ENCODE peak calls at places on chromosomes 3 and 15, in five cellular contexts. V is A549, Y is IMR-90, E is SK-N-SH, N is K562. F is an unnamed sample.

GRCh38 chr15:29099131-29099880 is 170.3 kb downstream of the NSMCE3 start:
- DNase-seq in V (no peak), Y (no peak), E (no peak), N (no peak), F (no peak)

GRCh38 chr15:46441294-46442062 is 806.6 kb downstream of the SQOR start:
- DNase-seq in Y (no peak), V (no peak), E (no peak), N (no peak), F (no peak)

GRCh38 chr3:184574552-184575430 is 13.2 kb downstream of the EPHB3 start:
- DNase-seq in Y (no peak), E (peak), V (no peak), N (no peak), F (peak)

GRCh38 chr15:98942966-98943584 is 64.5 kb downstream of the PGPEP1L start:
- DNase-seq in E (no peak), V (no peak), Y (no peak), N (no peak), F (no peak)

GRCh38 chr3:174438501-174439156 is 420.5 kb upstream of the NAALADL2 start:
- DNase-seq in Y (no peak), E (no peak), N (no peak), V (no peak), F (no peak)

GRCh38 chr15:98292442-98293240 is 332.1 kb downstream of the ARRDC4 start:
- DNase-seq in Y (no peak), V (peak), E (peak), N (peak), F (peak)

GRCh38 chr3:155024006-155024638 is 56.0 kb upstream of the MME start:
- DNase-seq in V (no peak), E (no peak), Y (no peak), N (no peak), F (no peak)

GRCh38 chr3:100928638-100929428 is 64.4 kb downstream of the ABI3BP start:
- DNase-seq in N (no peak), E (no peak), V (peak), Y (peak), F (no peak)

GRCh38 chr15:70142322-70143191 is 44.8 kb upstream of the TLE3 start:
- DNase-seq in V (peak), N (no peak), E (no peak), Y (peak), F (no peak)

GRCh38 chr3:159904911-159905310 is 83.7 kb upstream of the IL12A start:
- DNase-seq in V (no peak), E (no peak), N (no peak), Y (peak), F (no peak)

GRCh38 chr3:166484470-166484869 is 647.2 kb upstream of the BCHE start:
- DNase-seq in V (no peak), N (no peak), E (no peak), Y (no peak), F (no peak)

GRCh38 chr3:62193586-62194345 is 179.6 kb downstream of the FEZF2 start:
- DNase-seq in E (no peak), V (no peak), Y (no peak), N (no peak), F (no peak)

GRCh38 chr3:123333401-123333800 is 115.5 kb downstream of the ADCY5 start:
- DNase-seq in V (no peak), E (no peak), N (no peak), Y (no peak), F (no peak)

GRCh38 chr3:195450731-195451229 is 8.0 kb upstream of the ACAP2 start:
- DNase-seq in N (no peak), V (no peak), E (no peak), Y (peak), F (peak)

GRCh38 chr15:74653426-74654082 is 37.9 kb downstream of the CLK3 start:
- DNase-seq in Y (peak), V (no peak), E (peak), N (no peak), F (no peak)

GRCh38 chr3:66629431-66630368 is 128.9 kb upstream of the LRIG1 start:
- DNase-seq in V (no peak), Y (no peak), N (no peak), E (no peak), F (no peak)

GRCh38 chr3:50515565-50516047 is 12.2 kb upstream of the CACNA2D2 start:
- DNase-seq in V (no peak), E (peak), Y (no peak), N (no peak), F (peak)

GRCh38 chr15:68413363-68414255 is 18.4 kb downstream of the ITGA11 start:
- DNase-seq in V (no peak), Y (no peak), E (no peak), N (no peak), F (no peak)

GRCh38 chr15:73926191-73927002 is at the start of gene LOXL1:
- DNase-seq in N (peak), Y (peak), E (no peak), V (no peak), F (no peak)

GRCh38 chr15:76932090-76932966 is 779 bp downstream of the RCN2 start:
- DNase-seq in V (peak), Y (peak), N (no peak), E (no peak), F (no peak)

GRCh38 chr3:152385761-152386160 is 117.0 kb downstream of the MBNL1 start:
- DNase-seq in Y (peak), E (no peak), V (peak), N (no peak), F (no peak)

GRCh38 chr3:41448396-41448795 is 249.1 kb downstream of the CTNNB1 start:
- DNase-seq in E (no peak), Y (no peak), N (no peak), V (no peak), F (no peak)

GRCh38 chr3:134211797-134212196 is 38.9 kb downstream of the RYK start:
- DNase-seq in V (peak), N (peak), Y (peak), E (peak), F (no peak)

GRCh38 chr3:157116017-157116416 is 43.9 kb downstream of the CCNL1 start:
- DNase-seq in Y (no peak), N (no peak), E (no peak), V (no peak), F (no peak)

GRCh38 chr15:100919481-100920405 is 586 bp downstream of the LRRK1 start:
- DNase-seq in Y (peak), E (peak), N (no peak), V (peak), F (no peak)

GRCh38 chr3:147113293-147114045 is 292.9 kb downstream of the ZIC4 start:
- DNase-seq in Y (peak), E (no peak), N (no peak), V (no peak), F (no peak)

GRCh38 chr3:21705769-21706168 is 45.2 kb downstream of the ZNF385D start:
- DNase-seq in N (no peak), Y (peak), E (no peak), V (no peak), F (no peak)

GRCh38 chr3:62723171-62723570 is 152.0 kb downstream of the CADPS start:
- DNase-seq in N (no peak), Y (no peak), V (no peak), E (peak), F (no peak)

GRCh38 chr3:25045291-25045690 is 382.8 kb upstream of the RARB start:
- DNase-seq in V (no peak), Y (no peak), N (no peak), E (no peak), F (no peak)

GRCh38 chr15:72216079-72216478 is 14.9 kb downstream of the PKM start:
- DNase-seq in V (no peak), E (no peak), Y (no peak), N (no peak), F (no peak)

GRCh38 chr3:77411990-77412389 is 372.1 kb downstream of the ROBO2 start:
- DNase-seq in E (no peak), Y (no peak), V (no peak), N (no peak), F (no peak)

DNA sequence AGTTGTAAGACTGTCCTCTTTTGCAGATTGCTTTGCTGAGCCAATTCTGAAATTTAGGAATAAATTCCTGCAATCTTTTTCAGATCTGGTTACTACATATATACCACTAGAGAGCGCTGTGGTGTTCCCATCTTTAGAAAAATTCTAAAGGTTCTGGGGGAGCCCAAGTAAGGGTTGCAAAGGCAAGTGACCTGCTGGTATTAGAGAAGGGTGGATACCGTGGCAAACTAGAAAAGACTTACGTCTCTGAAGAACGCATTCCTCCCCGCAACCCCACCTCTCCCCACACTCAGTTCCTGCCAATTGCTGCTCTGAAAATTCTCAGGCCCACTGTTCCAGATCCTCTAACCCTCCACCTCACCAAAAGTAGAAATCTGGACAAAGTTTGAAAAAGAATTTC is 48.5 kb downstream of the EFHB start:
- DNase-seq in Y (peak), E (peak), N (peak), V (peak), F (no peak)
- TF ChIP-seq RFX5 in Y (no peak), E (no peak), N (no peak), V (no peak), F (no peak)

GRCh38 chr3:29140706-29141105 is 140.2 kb upstream of the RBMS3 start:
- DNase-seq in V (no peak), E (no peak), N (no peak), Y (peak), F (no peak)
- TF ChIP-seq RFX5 in V (no peak), E (no peak), N (no peak), Y (no peak), F (no peak)

GRCh38 chr15:92076536-92076935 is 223.0 kb downstream of the SLCO3A1 start:
- DNase-seq in E (no peak), N (no peak), V (no peak), Y (no peak), F (no peak)

GRCh38 chr15:92078270-92078669 is 224.8 kb downstream of the SLCO3A1 start:
- DNase-seq in E (no peak), N (no peak), Y (no peak), V (no peak), F (no peak)

GRCh38 chr15:92079047-92079446 is 225.5 kb downstream of the SLCO3A1 start:
- DNase-seq in Y (no peak), E (peak), V (peak), N (peak), F (peak)

GRCh38 chr15:92075764-92076163 is 222.3 kb downstream of the SLCO3A1 start:
- DNase-seq in E (no peak), N (no peak), Y (no peak), V (no peak), F (no peak)

GRCh38 chr15:92077353-92078080 is 224.0 kb downstream of the SLCO3A1 start:
- DNase-seq in Y (peak), E (peak), V (peak), N (peak), F (peak)
- TF ChIP-seq RFX5 in Y (no peak), E (no peak), V (no peak), N (no peak), F (no peak)

DNA sequence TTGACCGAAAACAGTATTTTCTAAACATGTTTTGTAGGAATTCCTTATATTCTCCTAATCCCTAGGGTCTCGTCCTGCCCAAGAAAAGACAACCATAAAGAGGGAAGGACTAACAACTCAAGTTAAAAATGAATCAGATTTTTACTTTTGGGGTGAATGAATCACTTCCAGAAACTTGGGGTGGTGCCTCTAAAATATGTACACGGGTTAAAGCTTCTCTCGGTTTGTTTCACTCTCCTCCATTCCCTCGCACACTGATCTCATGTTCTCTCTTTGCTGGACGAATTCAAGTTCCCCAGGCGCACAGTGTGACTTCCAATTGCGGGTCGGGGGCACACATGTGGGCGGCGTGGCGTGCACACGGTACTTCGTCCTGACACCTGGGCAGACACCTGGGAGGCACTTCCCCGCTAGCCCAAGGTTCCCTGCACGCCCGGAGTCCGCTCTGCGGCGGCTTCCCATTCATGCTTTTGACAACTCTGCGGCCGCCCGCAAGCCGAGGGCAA is 735 bp downstream of the SCAANT1 start:
- DNase-seq in V (no peak), Y (no peak), N (no peak), E (no peak), F (no peak)
- TF ChIP-seq RFX5 in V (no peak), Y (no peak), N (no peak), E (no peak), F (no peak)

GRCh38 chr3:32616267-32616962 is 45.8 kb upstream of the DYNC1LI1 start:
- DNase-seq in V (no peak), E (no peak), N (no peak), Y (no peak), F (no peak)
- TF ChIP-seq RFX5 in V (no peak), E (no peak), N (no peak), Y (no peak), F (no peak)

GRCh38 chr15:25171856-25172687 is 217.3 kb downstream of the SNRPN start:
- DNase-seq in E (no peak), N (no peak), Y (no peak), V (no peak), F (no peak)

GRCh38 chr15:25171111-25171811 is 216.5 kb downstream of the SNRPN start:
- DNase-seq in Y (no peak), N (no peak), V (no peak), E (no peak), F (peak)

GRCh38 chr15:25169318-25169717 is 214.5 kb downstream of the SNRPN start:
- DNase-seq in N (no peak), Y (no peak), E (no peak), V (no peak), F (no peak)

GRCh38 chr15:25170781-25171110 is 216.0 kb downstream of the SNRPN start:
- DNase-seq in E (no peak), Y (no peak), V (no peak), N (no peak), F (no peak)

GRCh38 chr15:25170113-25170731 is 215.4 kb downstream of the SNRPN start:
- DNase-seq in V (no peak), N (no peak), Y (no peak), E (no peak), F (no peak)
- TF ChIP-seq RFX5 in V (no peak), N (no peak), Y (no peak), E (no peak), F (no peak)

F was measured in H1.